ENCODE peak calls at places on chromosomes 2 and 18, in six cellular contexts. One of them, this sample, is unnamed.

GRCh38 chr18:47215554-47216138 is 35.8 kb downstream of the SKOR2 start:
- DNase-seq in mammary epithelial cell: peak
- DNase-seq in pancreas: peak
- DNase-seq in CD4-positive, alpha-beta T cell: no peak
- DNase-seq in GM23248: peak
- DNase-seq in adrenal gland: peak
- DNase-seq in this sample: peak

GRCh38 chr2:2647156-2647555 is 316.1 kb upstream of the MYT1L start:
- DNase-seq in adrenal gland: no peak
- DNase-seq in GM23248: no peak
- DNase-seq in pancreas: no peak
- DNase-seq in mammary epithelial cell: peak
- DNase-seq in CD4-positive, alpha-beta T cell: peak
- DNase-seq in this sample: peak

GRCh38 chr2:240245706-240246105 is 105.2 kb upstream of the OTOS start:
- DNase-seq in mammary epithelial cell: no peak
- DNase-seq in adrenal gland: no peak
- DNase-seq in GM23248: no peak
- DNase-seq in pancreas: peak
- DNase-seq in CD4-positive, alpha-beta T cell: no peak
- DNase-seq in this sample: no peak

GRCh38 chr2:12686708-12687107 is 30.0 kb upstream of the TRIB2 start:
- DNase-seq in CD4-positive, alpha-beta T cell: no peak
- DNase-seq in adrenal gland: no peak
- DNase-seq in mammary epithelial cell: peak
- DNase-seq in GM23248: peak
- DNase-seq in pancreas: no peak
- DNase-seq in this sample: peak

GRCh38 chr2:144133881-144134280 is 386.0 kb downstream of the ZEB2 start:
- DNase-seq in CD4-positive, alpha-beta T cell: no peak
- DNase-seq in mammary epithelial cell: no peak
- DNase-seq in GM23248: no peak
- DNase-seq in pancreas: no peak
- DNase-seq in adrenal gland: no peak
- DNase-seq in this sample: no peak

GRCh38 chr18:10453885-10454772 is at the start of gene APCDD1:
- DNase-seq in GM23248: peak
- DNase-seq in pancreas: peak
- DNase-seq in CD4-positive, alpha-beta T cell: no peak
- DNase-seq in adrenal gland: peak
- DNase-seq in mammary epithelial cell: peak
- DNase-seq in this sample: no peak

GRCh38 chr2:157287160-157287559 is 29.7 kb downstream of the GALNT5 start:
- DNase-seq in CD4-positive, alpha-beta T cell: no peak
- DNase-seq in pancreas: no peak
- DNase-seq in adrenal gland: no peak
- DNase-seq in GM23248: no peak
- DNase-seq in mammary epithelial cell: no peak
- DNase-seq in this sample: no peak

GRCh38 chr18:62678847-62679535 is 36.4 kb upstream of the PHLPP1 start:
- DNase-seq in adrenal gland: no peak
- DNase-seq in GM23248: no peak
- DNase-seq in CD4-positive, alpha-beta T cell: no peak
- DNase-seq in mammary epithelial cell: no peak
- DNase-seq in pancreas: no peak
- DNase-seq in this sample: no peak

DNA sequence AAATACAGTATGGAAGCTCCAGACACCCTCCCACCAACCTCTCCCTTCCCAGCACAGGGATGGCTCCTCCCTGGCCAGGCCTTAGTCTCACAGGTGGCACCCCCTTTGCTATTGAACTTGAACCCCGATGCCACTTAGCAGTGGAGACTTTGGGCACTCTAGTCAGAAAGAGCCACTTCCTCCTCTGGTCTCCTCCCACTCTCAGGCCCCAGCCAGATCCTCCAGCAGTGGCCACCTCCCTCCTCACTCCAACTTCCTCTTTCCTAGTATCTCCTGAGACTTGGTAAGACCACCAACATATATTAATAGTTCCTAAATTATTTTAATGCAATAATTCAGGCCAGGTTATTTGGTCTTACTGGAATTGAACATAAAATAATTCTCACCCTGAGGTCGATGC is 437.2 kb upstream of the ID2 start:
- DNase-seq in GM23248: no peak
- DNase-seq in pancreas: no peak
- DNase-seq in CD4-positive, alpha-beta T cell: no peak
- DNase-seq in mammary epithelial cell: no peak
- DNase-seq in adrenal gland: no peak
- DNase-seq in this sample: no peak
- H3K27ac ChIP-seq in GM23248: no peak
- H3K27ac ChIP-seq in pancreas: no peak
- H3K27ac ChIP-seq in CD4-positive, alpha-beta T cell: no peak
- H3K27ac ChIP-seq in mammary epithelial cell: no peak
- H3K27ac ChIP-seq in adrenal gland: no peak
- H3K27ac ChIP-seq in this sample: no peak

GRCh38 chr2:168192143-168192785 is 55.1 kb downstream of the STK39 start:
- DNase-seq in adrenal gland: no peak
- DNase-seq in mammary epithelial cell: no peak
- DNase-seq in CD4-positive, alpha-beta T cell: no peak
- DNase-seq in pancreas: peak
- DNase-seq in GM23248: no peak
- DNase-seq in this sample: no peak
- H3K27ac ChIP-seq in adrenal gland: peak
- H3K27ac ChIP-seq in mammary epithelial cell: no peak
- H3K27ac ChIP-seq in CD4-positive, alpha-beta T cell: no peak
- H3K27ac ChIP-seq in pancreas: peak
- H3K27ac ChIP-seq in GM23248: no peak
- H3K27ac ChIP-seq in this sample: peak

DNA sequence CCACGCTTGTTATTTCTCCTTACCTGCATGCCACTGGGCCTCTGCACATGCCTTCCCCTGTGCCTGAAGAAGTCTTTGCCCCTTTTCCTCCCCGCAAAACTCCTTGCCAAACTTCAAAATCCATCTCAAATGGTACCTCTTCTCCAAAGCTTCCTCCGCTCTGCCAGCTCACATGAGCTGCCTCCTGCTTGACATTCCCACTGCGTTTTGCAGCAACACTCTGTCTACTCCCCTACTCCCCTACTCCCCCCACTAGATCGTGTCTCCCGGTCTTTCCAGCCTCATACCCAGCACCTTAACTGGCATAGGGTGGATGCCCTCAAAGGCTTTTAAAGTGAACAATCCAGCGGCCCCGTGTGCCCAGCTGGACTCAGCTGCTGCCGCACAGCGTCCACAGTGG is 65.8 kb downstream of the TNS1 start:
- DNase-seq in GM23248: no peak
- DNase-seq in mammary epithelial cell: no peak
- DNase-seq in pancreas: no peak
- DNase-seq in CD4-positive, alpha-beta T cell: no peak
- DNase-seq in adrenal gland: no peak
- DNase-seq in this sample: no peak
- H3K27ac ChIP-seq in GM23248: peak
- H3K27ac ChIP-seq in mammary epithelial cell: no peak
- H3K27ac ChIP-seq in pancreas: peak
- H3K27ac ChIP-seq in CD4-positive, alpha-beta T cell: no peak
- H3K27ac ChIP-seq in adrenal gland: peak
- H3K27ac ChIP-seq in this sample: no peak

DNA sequence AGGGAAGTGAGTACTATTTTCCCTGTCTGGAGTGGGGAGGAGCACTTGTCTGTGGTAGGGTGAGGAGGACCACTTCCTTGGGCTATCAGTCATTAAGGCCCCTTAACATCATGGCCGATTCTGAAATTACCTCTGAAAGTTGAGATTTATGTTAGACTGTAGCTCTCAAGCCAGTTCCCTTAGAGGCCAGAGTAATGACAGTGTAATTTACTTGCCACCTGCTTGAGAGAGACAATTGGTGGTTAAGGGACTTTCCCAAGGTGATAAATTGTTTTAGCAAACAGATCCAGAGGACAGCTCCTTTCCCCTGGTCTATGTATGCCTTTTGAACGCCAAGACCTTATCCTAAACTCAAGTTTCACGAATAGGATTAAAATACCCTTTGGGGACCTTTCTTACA is 56.1 kb downstream of the NEDD4L start:
- DNase-seq in CD4-positive, alpha-beta T cell: no peak
- DNase-seq in adrenal gland: no peak
- DNase-seq in mammary epithelial cell: no peak
- DNase-seq in GM23248: no peak
- DNase-seq in pancreas: no peak
- DNase-seq in this sample: no peak
- H3K27ac ChIP-seq in CD4-positive, alpha-beta T cell: no peak
- H3K27ac ChIP-seq in adrenal gland: peak
- H3K27ac ChIP-seq in mammary epithelial cell: no peak
- H3K27ac ChIP-seq in GM23248: no peak
- H3K27ac ChIP-seq in pancreas: peak
- H3K27ac ChIP-seq in this sample: no peak